ENCODE peak calls at places on chromosomes 11 and 22, in ten cellular contexts. One of them, this sample, is unnamed.

GRCh38 chr11:104134760-104135159 is 29.2 kb downstream of the PDGFD start:
- DNase-seq in activated T-cell treated with anti-CD3 and anti-CD28 coated beads, Interleukin-2, amount 50 U/mL, for 72 hours: no peak
- DNase-seq in heart right ventricle: no peak
- DNase-seq in left ventricle myocardium superior: no peak
- DNase-seq in anterior cingulate cortex: no peak
- DNase-seq in ascending aorta: no peak
- DNase-seq in iris pigment epithelial cell: peak; percentile 81
- DNase-seq in GM23248: peak; percentile 63
- DNase-seq in hepatic stellate cell: no peak
- DNase-seq in stimulated activated CD4-positive, alpha-beta T cell treated with anti-CD3 and anti-CD28 coated beads, Interleukin-2, amount 100 ng/mL, for 48 hours: no peak
- DNase-seq in this sample: no peak

GRCh38 chr11:94732617-94733292 is 35.4 kb upstream of the AMOTL1 start:
- DNase-seq in activated T-cell treated with anti-CD3 and anti-CD28 coated beads, Interleukin-2, amount 50 U/mL, for 72 hours: no peak
- DNase-seq in heart right ventricle: peak; percentile 78
- DNase-seq in left ventricle myocardium superior: peak; percentile 65
- DNase-seq in anterior cingulate cortex: no peak
- DNase-seq in ascending aorta: no peak
- DNase-seq in iris pigment epithelial cell: peak; percentile 84
- DNase-seq in GM23248: peak; percentile 42
- DNase-seq in hepatic stellate cell: no peak
- DNase-seq in stimulated activated CD4-positive, alpha-beta T cell treated with anti-CD3 and anti-CD28 coated beads, Interleukin-2, amount 100 ng/mL, for 48 hours: no peak
- DNase-seq in this sample: no peak

GRCh38 chr11:95044010-95044409 is 5.2 kb upstream of the KDM4F start:
- DNase-seq in activated T-cell treated with anti-CD3 and anti-CD28 coated beads, Interleukin-2, amount 50 U/mL, for 72 hours: no peak
- DNase-seq in heart right ventricle: no peak
- DNase-seq in left ventricle myocardium superior: no peak
- DNase-seq in anterior cingulate cortex: no peak
- DNase-seq in ascending aorta: no peak
- DNase-seq in iris pigment epithelial cell: no peak
- DNase-seq in GM23248: no peak
- DNase-seq in hepatic stellate cell: no peak
- DNase-seq in stimulated activated CD4-positive, alpha-beta T cell treated with anti-CD3 and anti-CD28 coated beads, Interleukin-2, amount 100 ng/mL, for 48 hours: no peak
- DNase-seq in this sample: no peak

GRCh38 chr11:92890836-92891235 is 78.6 kb upstream of the MTNR1B start:
- DNase-seq in activated T-cell treated with anti-CD3 and anti-CD28 coated beads, Interleukin-2, amount 50 U/mL, for 72 hours: no peak
- DNase-seq in heart right ventricle: no peak
- DNase-seq in left ventricle myocardium superior: no peak
- DNase-seq in anterior cingulate cortex: no peak
- DNase-seq in ascending aorta: no peak
- DNase-seq in iris pigment epithelial cell: no peak
- DNase-seq in GM23248: peak; percentile 71
- DNase-seq in hepatic stellate cell: no peak
- DNase-seq in stimulated activated CD4-positive, alpha-beta T cell treated with anti-CD3 and anti-CD28 coated beads, Interleukin-2, amount 100 ng/mL, for 48 hours: no peak
- DNase-seq in this sample: no peak

GRCh38 chr22:44648085-44648820 is 53.8 kb upstream of the PRR5 start:
- DNase-seq in activated T-cell treated with anti-CD3 and anti-CD28 coated beads, Interleukin-2, amount 50 U/mL, for 72 hours: no peak
- DNase-seq in heart right ventricle: no peak
- DNase-seq in left ventricle myocardium superior: peak; percentile 51
- DNase-seq in anterior cingulate cortex: no peak
- DNase-seq in ascending aorta: no peak
- DNase-seq in iris pigment epithelial cell: peak; percentile 57
- DNase-seq in GM23248: peak; percentile 83
- DNase-seq in hepatic stellate cell: no peak
- DNase-seq in stimulated activated CD4-positive, alpha-beta T cell treated with anti-CD3 and anti-CD28 coated beads, Interleukin-2, amount 100 ng/mL, for 48 hours: no peak
- DNase-seq in this sample: no peak

GRCh38 chr11:72840780-72841179 is 26.6 kb downstream of the ATG16L2 start:
- DNase-seq in activated T-cell treated with anti-CD3 and anti-CD28 coated beads, Interleukin-2, amount 50 U/mL, for 72 hours: no peak
- DNase-seq in heart right ventricle: no peak
- DNase-seq in left ventricle myocardium superior: no peak
- DNase-seq in anterior cingulate cortex: no peak
- DNase-seq in ascending aorta: no peak
- DNase-seq in iris pigment epithelial cell: peak; percentile 96
- DNase-seq in GM23248: peak; percentile 91
- DNase-seq in hepatic stellate cell: peak; percentile 55
- DNase-seq in stimulated activated CD4-positive, alpha-beta T cell treated with anti-CD3 and anti-CD28 coated beads, Interleukin-2, amount 100 ng/mL, for 48 hours: no peak
- DNase-seq in this sample: no peak

GRCh38 chr11:119295178-119295577 is 21.8 kb downstream of the MCAM start:
- DNase-seq in activated T-cell treated with anti-CD3 and anti-CD28 coated beads, Interleukin-2, amount 50 U/mL, for 72 hours: no peak
- DNase-seq in heart right ventricle: no peak
- DNase-seq in left ventricle myocardium superior: no peak
- DNase-seq in anterior cingulate cortex: no peak
- DNase-seq in ascending aorta: no peak
- DNase-seq in iris pigment epithelial cell: no peak
- DNase-seq in GM23248: peak; percentile 39
- DNase-seq in hepatic stellate cell: no peak
- DNase-seq in stimulated activated CD4-positive, alpha-beta T cell treated with anti-CD3 and anti-CD28 coated beads, Interleukin-2, amount 100 ng/mL, for 48 hours: no peak
- DNase-seq in this sample: no peak

GRCh38 chr11:31133064-31133463 is 236.5 kb downstream of the DCDC1 start:
- DNase-seq in activated T-cell treated with anti-CD3 and anti-CD28 coated beads, Interleukin-2, amount 50 U/mL, for 72 hours: no peak
- DNase-seq in heart right ventricle: no peak
- DNase-seq in left ventricle myocardium superior: no peak
- DNase-seq in anterior cingulate cortex: no peak
- DNase-seq in ascending aorta: no peak
- DNase-seq in iris pigment epithelial cell: no peak
- DNase-seq in GM23248: no peak
- DNase-seq in hepatic stellate cell: no peak
- DNase-seq in stimulated activated CD4-positive, alpha-beta T cell treated with anti-CD3 and anti-CD28 coated beads, Interleukin-2, amount 100 ng/mL, for 48 hours: no peak
- DNase-seq in this sample: no peak

GRCh38 chr11:34649597-34649996 is 28.7 kb downstream of the EHF start:
- DNase-seq in activated T-cell treated with anti-CD3 and anti-CD28 coated beads, Interleukin-2, amount 50 U/mL, for 72 hours: no peak
- DNase-seq in heart right ventricle: no peak
- DNase-seq in left ventricle myocardium superior: no peak
- DNase-seq in anterior cingulate cortex: no peak
- DNase-seq in ascending aorta: no peak
- DNase-seq in iris pigment epithelial cell: no peak
- DNase-seq in GM23248: no peak
- DNase-seq in hepatic stellate cell: no peak
- DNase-seq in stimulated activated CD4-positive, alpha-beta T cell treated with anti-CD3 and anti-CD28 coated beads, Interleukin-2, amount 100 ng/mL, for 48 hours: no peak
- DNase-seq in this sample: no peak

GRCh38 chr11:115221461-115222069 is 282.6 kb downstream of the CADM1 start:
- DNase-seq in activated T-cell treated with anti-CD3 and anti-CD28 coated beads, Interleukin-2, amount 50 U/mL, for 72 hours: no peak
- DNase-seq in heart right ventricle: no peak
- DNase-seq in left ventricle myocardium superior: no peak
- DNase-seq in anterior cingulate cortex: no peak
- DNase-seq in ascending aorta: no peak
- DNase-seq in iris pigment epithelial cell: no peak
- DNase-seq in GM23248: peak; percentile 4
- DNase-seq in hepatic stellate cell: no peak
- DNase-seq in stimulated activated CD4-positive, alpha-beta T cell treated with anti-CD3 and anti-CD28 coated beads, Interleukin-2, amount 100 ng/mL, for 48 hours: no peak
- DNase-seq in this sample: no peak

GRCh38 chr11:126311464-126312291 is 7.8 kb downstream of the DCPS start:
- DNase-seq in activated T-cell treated with anti-CD3 and anti-CD28 coated beads, Interleukin-2, amount 50 U/mL, for 72 hours: no peak
- DNase-seq in heart right ventricle: no peak
- DNase-seq in left ventricle myocardium superior: no peak
- DNase-seq in anterior cingulate cortex: no peak
- DNase-seq in ascending aorta: no peak
- DNase-seq in iris pigment epithelial cell: no peak
- DNase-seq in GM23248: no peak
- DNase-seq in hepatic stellate cell: no peak
- DNase-seq in stimulated activated CD4-positive, alpha-beta T cell treated with anti-CD3 and anti-CD28 coated beads, Interleukin-2, amount 100 ng/mL, for 48 hours: no peak
- DNase-seq in this sample: no peak

GRCh38 chr22:20002661-20003060 is 14.0 kb downstream of the ARVCF start:
- DNase-seq in activated T-cell treated with anti-CD3 and anti-CD28 coated beads, Interleukin-2, amount 50 U/mL, for 72 hours: no peak
- DNase-seq in heart right ventricle: no peak
- DNase-seq in left ventricle myocardium superior: no peak
- DNase-seq in anterior cingulate cortex: no peak
- DNase-seq in ascending aorta: no peak
- DNase-seq in iris pigment epithelial cell: no peak
- DNase-seq in GM23248: no peak
- DNase-seq in hepatic stellate cell: no peak
- DNase-seq in stimulated activated CD4-positive, alpha-beta T cell treated with anti-CD3 and anti-CD28 coated beads, Interleukin-2, amount 100 ng/mL, for 48 hours: no peak
- DNase-seq in this sample: no peak

GRCh38 chr11:121575250-121575962 is 122.6 kb upstream of the SORL1-AS1 start:
- DNase-seq in activated T-cell treated with anti-CD3 and anti-CD28 coated beads, Interleukin-2, amount 50 U/mL, for 72 hours: no peak
- DNase-seq in heart right ventricle: peak; percentile 52
- DNase-seq in left ventricle myocardium superior: peak; percentile 78
- DNase-seq in anterior cingulate cortex: peak; percentile 48
- DNase-seq in ascending aorta: peak; percentile 59
- DNase-seq in iris pigment epithelial cell: peak; percentile 16
- DNase-seq in GM23248: peak; percentile 8
- DNase-seq in hepatic stellate cell: no peak
- DNase-seq in stimulated activated CD4-positive, alpha-beta T cell treated with anti-CD3 and anti-CD28 coated beads, Interleukin-2, amount 100 ng/mL, for 48 hours: no peak
- DNase-seq in this sample: no peak

GRCh38 chr11:66459138-66459778 is 7.4 kb upstream of the PELI3 start:
- DNase-seq in activated T-cell treated with anti-CD3 and anti-CD28 coated beads, Interleukin-2, amount 50 U/mL, for 72 hours: no peak
- DNase-seq in heart right ventricle: no peak
- DNase-seq in left ventricle myocardium superior: no peak
- DNase-seq in anterior cingulate cortex: no peak
- DNase-seq in ascending aorta: no peak
- DNase-seq in iris pigment epithelial cell: peak; percentile 24
- DNase-seq in GM23248: no peak
- DNase-seq in hepatic stellate cell: no peak
- DNase-seq in stimulated activated CD4-positive, alpha-beta T cell treated with anti-CD3 and anti-CD28 coated beads, Interleukin-2, amount 100 ng/mL, for 48 hours: no peak
- DNase-seq in this sample: no peak